ENCODE peak calls at places on chromosome X, in seven cellular contexts. A is PC-3, U is endodermal cell, T is brain microvascular endothelial cell, X is upper lobe of right lung, G is psoas muscle, D is astrocyte of the spinal cord. L is an unnamed sample.

GRCh38 chrX:30283456-30284200 is 25.6 kb downstream of the NR0B1 start:
- DNase-seq in G (no peak), U (no peak), X (no peak), D (peak; percentile 88), A (peak; percentile 91), T (peak; percentile 65), L (peak; percentile 85)

GRCh38 chrX:138847930-138848329 is 136.4 kb upstream of the FGF13 start:
- DNase-seq in G (no peak), U (no peak), X (no peak), T (no peak), D (peak; percentile 31), A (peak; percentile 48), L (peak; percentile 47)

GRCh38 chrX:24761306-24761705 is 67.6 kb downstream of the POLA1 start:
- DNase-seq in A (no peak), U (no peak), T (no peak), G (no peak), D (peak; percentile 62), X (no peak), L (no peak)

GRCh38 chrX:105821471-105822081 is 763 bp upstream of the NRK start:
- DNase-seq in A (peak; percentile 62), T (peak; percentile 17), U (peak; percentile 79), D (peak; percentile 41), G (no peak), X (peak; percentile 60), L (peak; percentile 65)

GRCh38 chrX:31889028-31889427 is 817.2 kb upstream of the FTHL17 start:
- DNase-seq in D (no peak), A (no peak), G (no peak), X (no peak), T (no peak), U (no peak), L (no peak)

GRCh38 chrX:70878925-70879324 is 29.6 kb downstream of the TEX11 start:
- DNase-seq in A (no peak), U (no peak), T (no peak), X (no peak), G (no peak), D (no peak), L (no peak)

GRCh38 chrX:11886745-11887144 is 128.7 kb downstream of the MSL3 start:
- DNase-seq in U (no peak), D (peak; percentile 58), T (peak; percentile 55), A (peak; percentile 67), X (no peak), G (no peak), L (peak; percentile 78)

GRCh38 chrX:10744011-10744410 is 123.6 kb upstream of the MID1 start:
- DNase-seq in G (no peak), U (no peak), T (no peak), A (no peak), D (no peak), X (no peak), L (peak; percentile 32)

GRCh38 chrX:40005290-40006011 is 92.3 kb downstream of the BCOR start:
- DNase-seq in U (peak; percentile 74), G (no peak), T (no peak), X (no peak), A (no peak), D (no peak), L (no peak)

GRCh38 chrX:21831496-21831895 is 7.9 kb upstream of the MBTPS2 start:
- DNase-seq in U (no peak), G (no peak), X (no peak), T (no peak), A (no peak), D (no peak), L (no peak)

GRCh38 chrX:30822068-30822671 is 66.9 kb downstream of the TAB3 start:
- DNase-seq in T (no peak), G (no peak), X (no peak), U (no peak), D (no peak), A (peak; percentile 28), L (no peak)

GRCh38 chrX:115622534-115622933 is 61.6 kb downstream of the PLS3 start:
- DNase-seq in A (no peak), U (no peak), D (no peak), T (no peak), G (no peak), X (no peak), L (no peak)

DNA sequence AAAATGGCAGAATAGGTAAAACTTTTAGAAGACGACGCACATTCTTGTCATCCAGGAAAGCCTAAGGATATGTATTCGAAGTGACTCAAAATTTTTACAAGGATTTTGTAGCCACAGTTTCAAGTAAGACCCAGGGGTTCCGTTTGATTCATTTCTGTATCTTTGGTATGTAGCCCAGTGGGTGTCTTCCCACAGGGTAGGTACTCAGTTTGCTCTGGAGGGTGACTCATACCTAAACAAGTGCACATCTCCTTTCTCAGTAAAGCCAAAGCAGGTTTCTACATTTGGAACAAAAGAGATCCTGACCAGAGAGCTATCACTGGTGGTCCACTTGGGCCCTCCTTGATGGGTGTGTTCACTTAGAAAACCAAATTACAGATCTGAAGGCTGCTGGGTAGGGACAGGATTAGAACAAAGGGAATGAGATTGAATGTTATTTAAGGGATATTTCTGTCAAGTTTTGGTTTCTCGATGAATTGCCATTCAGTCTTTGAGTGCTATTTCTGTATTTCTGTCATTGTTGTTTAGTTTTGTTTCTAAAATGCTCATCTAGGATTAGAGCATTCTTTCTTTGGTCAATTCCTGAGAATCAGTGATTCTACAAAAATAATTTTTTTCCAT is 56.1 kb downstream of the PLS3 start:
- DNase-seq in D (peak; percentile 90), G (no peak), X (no peak), A (peak; percentile 95), T (peak; percentile 76), U (peak; percentile 58), L (peak; percentile 73)
- H3K4me3 ChIP-seq in D (no peak overlapping the region), G (no peak overlapping the region), X (no peak overlapping the region), A (peak overlapping the region; percentile 30), T (no peak overlapping the region), U (no peak overlapping the region), L (no peak overlapping the region)

DNA sequence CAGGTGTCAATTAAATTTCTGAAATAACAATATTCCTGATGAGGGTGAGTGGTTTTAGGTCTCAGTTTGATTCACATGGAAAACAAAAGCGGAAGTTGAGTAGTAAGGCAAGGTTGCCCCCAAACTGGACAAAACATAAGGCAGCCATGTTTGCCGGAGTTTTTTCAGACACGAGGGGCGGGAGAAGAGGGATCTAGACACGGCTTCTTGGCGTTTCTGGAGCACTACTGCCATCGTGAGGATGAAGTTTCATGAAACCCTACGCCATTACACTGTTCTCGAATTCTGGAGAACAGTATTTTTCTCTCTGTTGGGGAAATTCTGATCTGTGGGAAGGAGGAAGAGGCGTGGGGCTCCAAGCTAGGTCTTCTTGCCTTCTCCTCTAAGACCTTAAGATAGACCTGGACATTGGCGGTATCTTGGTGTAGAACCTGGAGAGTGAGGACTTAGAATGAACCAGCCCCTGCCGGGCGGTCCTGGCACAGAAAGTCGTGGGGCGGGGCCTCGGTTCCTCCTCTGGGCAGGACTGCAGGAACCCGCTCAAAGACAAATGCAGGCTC is 160.3 kb downstream of the OR13H1 start:
- DNase-seq in X (no peak), T (peak; percentile 71), D (peak; percentile 85), G (peak; percentile 84), A (peak; percentile 37), U (no peak), L (no peak)
- TF ChIP-seq CTCF in X (no peak), T (peak; percentile 54), D (peak; percentile 34), G (peak; percentile 63), A (no peak), U (peak; percentile 46), L (no peak)

GRCh38 chrX:46961097-46961496 is 48.9 kb downstream of the JADE3 start:
- DNase-seq in A (no peak), U (no peak), D (no peak), X (no peak), G (no peak), T (no peak), L (no peak)

GRCh38 chrX:46961574-46962279 is 49.5 kb downstream of the JADE3 start:
- DNase-seq in U (no peak), T (no peak), G (no peak), A (no peak), X (no peak), D (no peak), L (no peak)

GRCh38 chrX:46957299-46957698 is 45.1 kb downstream of the JADE3 start:
- DNase-seq in D (no peak), U (no peak), X (no peak), A (peak; percentile 34), T (no peak), G (no peak), L (no peak)

GRCh38 chrX:46959101-46959500 is 46.9 kb downstream of the JADE3 start:
- DNase-seq in D (no peak), T (no peak), U (no peak), X (no peak), G (no peak), A (no peak), L (peak; percentile 61)

DNA sequence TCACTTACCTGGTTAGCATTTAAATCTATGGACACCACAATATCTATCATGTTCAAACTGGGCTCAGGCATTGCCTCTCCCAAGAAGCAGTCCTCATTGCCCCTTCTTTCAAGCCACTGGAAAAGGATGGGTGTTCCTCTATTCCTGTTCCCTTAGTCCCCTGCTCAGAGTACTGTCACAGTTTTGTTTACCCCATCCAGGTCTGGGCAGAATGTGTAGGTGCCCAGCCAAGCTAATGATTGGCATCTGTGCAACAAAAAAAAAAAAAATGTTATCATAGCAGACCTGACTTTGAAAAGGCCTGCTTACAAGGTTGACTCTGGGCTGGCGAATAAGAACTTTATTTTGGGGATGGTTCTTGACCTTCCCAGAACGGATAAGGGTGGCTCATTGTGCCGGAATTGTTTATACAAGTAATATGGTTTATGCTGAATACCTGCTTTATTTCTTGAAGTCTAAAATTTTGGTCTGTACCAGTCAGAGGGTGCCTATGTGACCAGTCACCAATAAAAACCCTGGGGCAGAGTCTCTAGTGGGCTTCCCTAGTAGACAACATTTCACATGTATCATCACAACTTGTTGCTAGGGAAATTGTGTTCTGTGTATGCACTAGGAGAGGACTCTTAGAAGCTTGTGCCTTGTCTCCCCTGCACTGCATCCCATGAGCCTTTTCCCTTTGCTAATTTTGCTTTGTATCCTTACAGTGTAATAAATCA is 47.9 kb downstream of the JADE3 start:
- DNase-seq in U (no peak), T (no peak), G (no peak), D (no peak), A (no peak), X (no peak), L (no peak)
- H3K4me3 ChIP-seq in U (no peak overlapping the region), T (no peak overlapping the region), G (no peak overlapping the region), D (no peak overlapping the region), A (no peak overlapping the region), X (no peak overlapping the region), L (no peak overlapping the region)

DNA sequence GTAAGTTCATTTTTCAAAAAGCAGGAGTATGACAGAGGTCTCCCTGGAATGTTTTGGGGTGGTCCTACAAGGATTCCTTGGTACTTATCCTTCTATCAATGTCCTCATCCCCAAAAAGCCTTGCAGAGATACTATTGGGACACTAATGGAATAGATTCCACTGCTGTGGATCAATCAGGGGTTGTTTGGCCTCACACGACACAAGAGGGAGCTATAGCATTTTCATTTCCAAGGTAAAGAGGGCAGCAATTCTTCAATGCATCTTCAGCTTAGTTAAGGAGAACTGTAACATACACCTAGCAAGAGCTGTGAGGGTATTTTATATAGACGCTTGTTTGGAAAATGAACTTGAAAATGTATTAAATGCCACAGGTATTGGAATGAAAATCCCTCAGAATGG is 50.9 kb downstream of the USP26 start:
- DNase-seq in X (no peak), D (peak; percentile 8), U (no peak), T (peak; percentile 1), G (no peak), A (peak; percentile 60), L (peak; percentile 50)
- TF ChIP-seq CTCF in X (peak; percentile 20), D (peak; percentile 42), U (peak; percentile 75), T (peak; percentile 45), G (no peak), A (peak; percentile 80), L (peak; percentile 52)